ENCODE peak calls at places on chromosomes 3 and 15, in six cellular contexts. T is Daoy, A is NCI-H226, M is esophagus muscularis mucosa, H is kidney tubule cell, C is ovary. Q is an unnamed sample.

GRCh38 chr3:72659609-72660008 is 188.6 kb downstream of the SHQ1 start:
- DNase-seq in T (peak; percentile 58), A (no peak), M (no peak), H (peak; percentile 22), C (no peak), Q (no peak)

GRCh38 chr3:82087958-82088357 is 326.5 kb upstream of the GBE1 start:
- DNase-seq in T (peak; percentile 32), A (peak; percentile 35), M (no peak), H (peak; percentile 78), C (no peak), Q (no peak)

GRCh38 chr3:174957581-174958001 is 98.5 kb downstream of the NAALADL2 start:
- DNase-seq in T (no peak), A (no peak), M (no peak), H (no peak), C (no peak), Q (no peak)

GRCh38 chr3:23455775-23456174 is 252.6 kb downstream of the UBE2E2 start:
- DNase-seq in T (no peak), A (peak; percentile 87), M (no peak), H (no peak), C (no peak), Q (no peak)

GRCh38 chr3:37491776-37492175 is 317.4 kb upstream of the LRRFIP2 start:
- DNase-seq in T (no peak), A (no peak), M (no peak), H (no peak), C (no peak), Q (no peak)

GRCh38 chr3:191809326-191809949 is 348.5 kb downstream of the PYDC2 start:
- DNase-seq in T (no peak), A (no peak), M (no peak), H (peak; percentile 5), C (no peak), Q (no peak)

GRCh38 chr15:90481023-90481422 is 48.7 kb upstream of the CRTC3 start:
- DNase-seq in T (no peak), A (no peak), M (no peak), H (no peak), C (no peak), Q (no peak)

GRCh38 chr3:180320631-180321030 is 281.3 kb upstream of the TTC14 start:
- DNase-seq in T (no peak), A (no peak), M (no peak), H (no peak), C (no peak), Q (no peak)

GRCh38 chr15:33094336-33094735 is 100.2 kb downstream of the FMN1 start:
- DNase-seq in T (no peak), A (no peak), M (no peak), H (no peak), C (no peak), Q (no peak)

GRCh38 chr3:7897643-7898042 is 604.0 kb upstream of the LMCD1 start:
- DNase-seq in T (no peak), A (no peak), M (no peak), H (no peak), C (no peak), Q (no peak)

GRCh38 chr15:61798631-61799030 is 261.6 kb downstream of the VPS13C start:
- DNase-seq in T (no peak), A (no peak), M (peak; percentile 86), H (no peak), C (no peak), Q (no peak)

GRCh38 chr3:182248349-182248880 is 536.7 kb downstream of the SOX2 start:
- DNase-seq in T (peak; percentile 5), A (no peak), M (no peak), H (no peak), C (no peak), Q (no peak)

GRCh38 chr3:32502089-32502943 is at the start of gene CMTM6:
- DNase-seq in T (peak; percentile 75), A (peak; percentile 69), M (peak; percentile 97), H (peak; percentile 79), C (peak; percentile 86), Q (no peak)

GRCh38 chr3:37500518-37500917 is 326.1 kb upstream of the LRRFIP2 start:
- DNase-seq in T (no peak), A (no peak), M (no peak), H (no peak), C (no peak), Q (no peak)

GRCh38 chr3:5181479-5182141 is 5.9 kb upstream of the EDEM1 start:
- DNase-seq in T (no peak), A (no peak), M (no peak), H (no peak), C (no peak), Q (no peak)

GRCh38 chr3:170725285-170725731 is 139.4 kb upstream of the SLC7A14 start:
- DNase-seq in T (no peak), A (no peak), M (no peak), H (no peak), C (no peak), Q (no peak)

GRCh38 chr3:7739754-7740153 is 761.9 kb upstream of the LMCD1 start:
- DNase-seq in T (no peak), A (no peak), M (peak; percentile 17), H (no peak), C (no peak), Q (no peak)

GRCh38 chr15:45414215-45414885 is 36.0 kb upstream of the GATM start:
- DNase-seq in T (no peak), A (no peak), M (peak; percentile 12), H (peak; percentile 23), C (no peak), Q (no peak)

GRCh38 chr3:63914312-63914711 is 2.1 kb upstream of the SCAANT1 start:
- DNase-seq in T (no peak), A (no peak), M (no peak), H (no peak), C (no peak), Q (no peak)

GRCh38 chr3:64266983-64267382 is 41.7 kb upstream of the PRICKLE2 start:
- DNase-seq in T (no peak), A (no peak), M (no peak), H (no peak), C (no peak), Q (no peak)

GRCh38 chr3:185221203-185221602 is 32.6 kb downstream of the EHHADH start:
- DNase-seq in T (no peak), A (no peak), M (no peak), H (no peak), C (no peak), Q (no peak)

GRCh38 chr3:166071-166470 is 30.5 kb upstream of the CHL1 start:
- DNase-seq in T (no peak), A (no peak), M (no peak), H (no peak), C (no peak), Q (no peak)

GRCh38 chr3:126737527-126737926 is 33.5 kb downstream of the CHCHD6 start:
- DNase-seq in T (no peak), A (no peak), M (no peak), H (no peak), C (no peak), Q (no peak)

GRCh38 chr15:80268101-80268500 is 16.1 kb upstream of the CTXND1 start:
- DNase-seq in T (no peak), A (no peak), M (no peak), H (no peak), C (no peak), Q (peak; percentile 79)

GRCh38 chr3:189995129-189995528 is 125.6 kb downstream of the P3H2 start:
- DNase-seq in T (peak; percentile 65), A (no peak), M (no peak), H (no peak), C (no peak), Q (no peak)

GRCh38 chr15:64842099-64842940 is 605 bp downstream of the PLEKHO2 start:
- DNase-seq in T (peak; percentile 42), A (no peak), M (no peak), H (peak; percentile 35), C (no peak), Q (no peak)

GRCh38 chr3:14425574-14426304 is 23.3 kb downstream of the SLC6A6 start:
- DNase-seq in T (no peak), A (no peak), M (no peak), H (peak; percentile 66), C (no peak), Q (no peak)

GRCh38 chr15:48456126-48456525 is 124.9 kb downstream of the DUT start:
- DNase-seq in T (no peak), A (no peak), M (no peak), H (no peak), C (no peak), Q (no peak)

GRCh38 chr3:143820466-143821221 is 27.6 kb downstream of the SLC9A9 start:
- DNase-seq in T (no peak), A (no peak), M (peak; percentile 42), H (peak; percentile 36), C (no peak), Q (no peak)